ENCODE peak calls at places on chromosomes 13 and 19, in nine cellular contexts. One of them, this sample, is unnamed.

GRCh38 chr13:48843630-48844380 is 131.9 kb upstream of the FNDC3A start:
- DNase-seq in SW 1271: no peak
- DNase-seq in stomach: no peak
- DNase-seq in activated CD4-positive, CD25-positive, alpha-beta regulatory T cell: no peak
- DNase-seq in H9: no peak
- DNase-seq in neuronal stem cell: no peak
- DNase-seq in hypothalamus: no peak
- DNase-seq in lower leg skin: no peak
- DNase-seq in activated naive CD4-positive, alpha-beta T cell treated with anti-CD3 and anti-CD28 coated beads, Interleukin-2, amount 10 ng/mL, durations not matched to agents 7 days and 5 days: no peak
- DNase-seq in this sample: no peak

GRCh38 chr13:81577601-81578000 is 1236.7 kb upstream of the SPRY2 start:
- DNase-seq in neuronal stem cell: no peak
- DNase-seq in stomach: no peak
- DNase-seq in H9: no peak
- DNase-seq in activated naive CD4-positive, alpha-beta T cell treated with anti-CD3 and anti-CD28 coated beads, Interleukin-2, amount 10 ng/mL, durations not matched to agents 7 days and 5 days: no peak
- DNase-seq in activated CD4-positive, CD25-positive, alpha-beta regulatory T cell: no peak
- DNase-seq in lower leg skin: no peak
- DNase-seq in hypothalamus: no peak
- DNase-seq in SW 1271: no peak
- DNase-seq in this sample: no peak

GRCh38 chr13:96081888-96082287 is 8.0 kb upstream of the HS6ST3 start:
- DNase-seq in activated naive CD4-positive, alpha-beta T cell treated with anti-CD3 and anti-CD28 coated beads, Interleukin-2, amount 10 ng/mL, durations not matched to agents 7 days and 5 days: no peak
- DNase-seq in stomach: no peak
- DNase-seq in H9: no peak
- DNase-seq in neuronal stem cell: no peak
- DNase-seq in SW 1271: no peak
- DNase-seq in lower leg skin: no peak
- DNase-seq in hypothalamus: no peak
- DNase-seq in activated CD4-positive, CD25-positive, alpha-beta regulatory T cell: no peak
- DNase-seq in this sample: no peak

GRCh38 chr19:46813570-46814358 is 25.4 kb upstream of the SLC1A5 start:
- DNase-seq in neuronal stem cell: no peak
- DNase-seq in activated naive CD4-positive, alpha-beta T cell treated with anti-CD3 and anti-CD28 coated beads, Interleukin-2, amount 10 ng/mL, durations not matched to agents 7 days and 5 days: no peak
- DNase-seq in stomach: peak
- DNase-seq in hypothalamus: no peak
- DNase-seq in activated CD4-positive, CD25-positive, alpha-beta regulatory T cell: no peak
- DNase-seq in H9: no peak
- DNase-seq in SW 1271: no peak
- DNase-seq in lower leg skin: no peak
- DNase-seq in this sample: peak

GRCh38 chr13:109146912-109147624 is 517.7 kb downstream of the MYO16 start:
- DNase-seq in hypothalamus: no peak
- DNase-seq in neuronal stem cell: no peak
- DNase-seq in H9: no peak
- DNase-seq in lower leg skin: no peak
- DNase-seq in stomach: no peak
- DNase-seq in SW 1271: no peak
- DNase-seq in activated CD4-positive, CD25-positive, alpha-beta regulatory T cell: no peak
- DNase-seq in activated naive CD4-positive, alpha-beta T cell treated with anti-CD3 and anti-CD28 coated beads, Interleukin-2, amount 10 ng/mL, durations not matched to agents 7 days and 5 days: no peak
- DNase-seq in this sample: no peak

GRCh38 chr19:6947745-6948144 is 60.4 kb downstream of the ADGRE1 start:
- DNase-seq in stomach: no peak
- DNase-seq in lower leg skin: no peak
- DNase-seq in activated CD4-positive, CD25-positive, alpha-beta regulatory T cell: no peak
- DNase-seq in hypothalamus: no peak
- DNase-seq in SW 1271: no peak
- DNase-seq in H9: no peak
- DNase-seq in activated naive CD4-positive, alpha-beta T cell treated with anti-CD3 and anti-CD28 coated beads, Interleukin-2, amount 10 ng/mL, durations not matched to agents 7 days and 5 days: peak
- DNase-seq in neuronal stem cell: no peak
- DNase-seq in this sample: no peak

GRCh38 chr13:112069063-112069726 is 2.2 kb downstream of the SOX1 start:
- DNase-seq in SW 1271: no peak
- DNase-seq in activated CD4-positive, CD25-positive, alpha-beta regulatory T cell: no peak
- DNase-seq in activated naive CD4-positive, alpha-beta T cell treated with anti-CD3 and anti-CD28 coated beads, Interleukin-2, amount 10 ng/mL, durations not matched to agents 7 days and 5 days: no peak
- DNase-seq in H9: no peak
- DNase-seq in lower leg skin: no peak
- DNase-seq in neuronal stem cell: no peak
- DNase-seq in stomach: no peak
- DNase-seq in hypothalamus: no peak
- DNase-seq in this sample: no peak

GRCh38 chr13:100436099-100436498 is 152.5 kb downstream of the GGACT start:
- DNase-seq in activated naive CD4-positive, alpha-beta T cell treated with anti-CD3 and anti-CD28 coated beads, Interleukin-2, amount 10 ng/mL, durations not matched to agents 7 days and 5 days: no peak
- DNase-seq in SW 1271: no peak
- DNase-seq in neuronal stem cell: no peak
- DNase-seq in hypothalamus: no peak
- DNase-seq in stomach: no peak
- DNase-seq in H9: no peak
- DNase-seq in activated CD4-positive, CD25-positive, alpha-beta regulatory T cell: no peak
- DNase-seq in lower leg skin: no peak
- DNase-seq in this sample: no peak

GRCh38 chr19:16021796-16022195 is 54.5 kb upstream of the TPM4 start:
- DNase-seq in neuronal stem cell: no peak
- DNase-seq in activated CD4-positive, CD25-positive, alpha-beta regulatory T cell: no peak
- DNase-seq in H9: peak
- DNase-seq in hypothalamus: no peak
- DNase-seq in stomach: no peak
- DNase-seq in lower leg skin: no peak
- DNase-seq in activated naive CD4-positive, alpha-beta T cell treated with anti-CD3 and anti-CD28 coated beads, Interleukin-2, amount 10 ng/mL, durations not matched to agents 7 days and 5 days: no peak
- DNase-seq in SW 1271: no peak
- DNase-seq in this sample: no peak

GRCh38 chr19:50716178-50717025 is 3.2 kb downstream of the SHANK1 start:
- DNase-seq in neuronal stem cell: no peak
- DNase-seq in hypothalamus: no peak
- DNase-seq in lower leg skin: no peak
- DNase-seq in activated naive CD4-positive, alpha-beta T cell treated with anti-CD3 and anti-CD28 coated beads, Interleukin-2, amount 10 ng/mL, durations not matched to agents 7 days and 5 days: no peak
- DNase-seq in activated CD4-positive, CD25-positive, alpha-beta regulatory T cell: no peak
- DNase-seq in stomach: no peak
- DNase-seq in SW 1271: no peak
- DNase-seq in H9: no peak
- DNase-seq in this sample: no peak

GRCh38 chr13:103328899-103329298 is 262.7 kb upstream of the SLC10A2 start:
- DNase-seq in neuronal stem cell: no peak
- DNase-seq in hypothalamus: no peak
- DNase-seq in lower leg skin: no peak
- DNase-seq in activated naive CD4-positive, alpha-beta T cell treated with anti-CD3 and anti-CD28 coated beads, Interleukin-2, amount 10 ng/mL, durations not matched to agents 7 days and 5 days: no peak
- DNase-seq in activated CD4-positive, CD25-positive, alpha-beta regulatory T cell: no peak
- DNase-seq in SW 1271: no peak
- DNase-seq in stomach: no peak
- DNase-seq in H9: no peak
- DNase-seq in this sample: no peak

GRCh38 chr19:55283548-55284393 is at the start of gene BRSK1:
- DNase-seq in hypothalamus: peak
- DNase-seq in lower leg skin: no peak
- DNase-seq in activated CD4-positive, CD25-positive, alpha-beta regulatory T cell: no peak
- DNase-seq in H9: peak
- DNase-seq in SW 1271: no peak
- DNase-seq in stomach: peak
- DNase-seq in activated naive CD4-positive, alpha-beta T cell treated with anti-CD3 and anti-CD28 coated beads, Interleukin-2, amount 10 ng/mL, durations not matched to agents 7 days and 5 days: peak
- DNase-seq in neuronal stem cell: peak
- DNase-seq in this sample: no peak

GRCh38 chr19:34436716-34437115 is 8.5 kb downstream of the UBA2 start:
- DNase-seq in lower leg skin: no peak
- DNase-seq in hypothalamus: no peak
- DNase-seq in activated naive CD4-positive, alpha-beta T cell treated with anti-CD3 and anti-CD28 coated beads, Interleukin-2, amount 10 ng/mL, durations not matched to agents 7 days and 5 days: no peak
- DNase-seq in stomach: no peak
- DNase-seq in H9: no peak
- DNase-seq in activated CD4-positive, CD25-positive, alpha-beta regulatory T cell: no peak
- DNase-seq in neuronal stem cell: no peak
- DNase-seq in SW 1271: no peak
- DNase-seq in this sample: no peak

GRCh38 chr13:36352350-36352749 is 6.2 kb upstream of the SPART start:
- DNase-seq in lower leg skin: no peak
- DNase-seq in stomach: no peak
- DNase-seq in hypothalamus: no peak
- DNase-seq in activated naive CD4-positive, alpha-beta T cell treated with anti-CD3 and anti-CD28 coated beads, Interleukin-2, amount 10 ng/mL, durations not matched to agents 7 days and 5 days: no peak
- DNase-seq in neuronal stem cell: no peak
- DNase-seq in activated CD4-positive, CD25-positive, alpha-beta regulatory T cell: no peak
- DNase-seq in SW 1271: no peak
- DNase-seq in H9: no peak
- DNase-seq in this sample: no peak

GRCh38 chr13:65292488-65292901 is 1937.6 kb downstream of the PCDH9 start:
- DNase-seq in activated CD4-positive, CD25-positive, alpha-beta regulatory T cell: no peak
- DNase-seq in lower leg skin: no peak
- DNase-seq in SW 1271: no peak
- DNase-seq in stomach: no peak
- DNase-seq in hypothalamus: no peak
- DNase-seq in neuronal stem cell: no peak
- DNase-seq in H9: peak
- DNase-seq in activated naive CD4-positive, alpha-beta T cell treated with anti-CD3 and anti-CD28 coated beads, Interleukin-2, amount 10 ng/mL, durations not matched to agents 7 days and 5 days: no peak
- DNase-seq in this sample: no peak

GRCh38 chr13:66780814-66781213 is 449.3 kb downstream of the PCDH9 start:
- DNase-seq in lower leg skin: no peak
- DNase-seq in neuronal stem cell: no peak
- DNase-seq in SW 1271: no peak
- DNase-seq in H9: no peak
- DNase-seq in stomach: no peak
- DNase-seq in hypothalamus: no peak
- DNase-seq in activated CD4-positive, CD25-positive, alpha-beta regulatory T cell: no peak
- DNase-seq in activated naive CD4-positive, alpha-beta T cell treated with anti-CD3 and anti-CD28 coated beads, Interleukin-2, amount 10 ng/mL, durations not matched to agents 7 days and 5 days: no peak
- DNase-seq in this sample: no peak

GRCh38 chr13:112117955-112118302 is 51.0 kb downstream of the SOX1 start:
- DNase-seq in stomach: peak
- DNase-seq in H9: no peak
- DNase-seq in lower leg skin: no peak
- DNase-seq in SW 1271: no peak
- DNase-seq in activated CD4-positive, CD25-positive, alpha-beta regulatory T cell: no peak
- DNase-seq in activated naive CD4-positive, alpha-beta T cell treated with anti-CD3 and anti-CD28 coated beads, Interleukin-2, amount 10 ng/mL, durations not matched to agents 7 days and 5 days: no peak
- DNase-seq in neuronal stem cell: no peak
- DNase-seq in hypothalamus: no peak
- DNase-seq in this sample: no peak

GRCh38 chr13:24982333-24982999 is 113.5 kb upstream of the PABPC3 start:
- DNase-seq in activated CD4-positive, CD25-positive, alpha-beta regulatory T cell: no peak
- DNase-seq in activated naive CD4-positive, alpha-beta T cell treated with anti-CD3 and anti-CD28 coated beads, Interleukin-2, amount 10 ng/mL, durations not matched to agents 7 days and 5 days: no peak
- DNase-seq in hypothalamus: no peak
- DNase-seq in stomach: no peak
- DNase-seq in lower leg skin: no peak
- DNase-seq in neuronal stem cell: no peak
- DNase-seq in H9: no peak
- DNase-seq in SW 1271: no peak
- DNase-seq in this sample: no peak

GRCh38 chr19:47713046-47714021 is at the start of gene EHD2:
- DNase-seq in lower leg skin: peak
- DNase-seq in hypothalamus: peak
- DNase-seq in activated CD4-positive, CD25-positive, alpha-beta regulatory T cell: no peak
- DNase-seq in H9: peak
- DNase-seq in stomach: peak
- DNase-seq in activated naive CD4-positive, alpha-beta T cell treated with anti-CD3 and anti-CD28 coated beads, Interleukin-2, amount 10 ng/mL, durations not matched to agents 7 days and 5 days: peak
- DNase-seq in neuronal stem cell: no peak
- DNase-seq in SW 1271: no peak
- DNase-seq in this sample: peak

GRCh38 chr19:45467456-45468158 is at the start of gene FOSB:
- DNase-seq in H9: peak
- DNase-seq in activated naive CD4-positive, alpha-beta T cell treated with anti-CD3 and anti-CD28 coated beads, Interleukin-2, amount 10 ng/mL, durations not matched to agents 7 days and 5 days: peak
- DNase-seq in SW 1271: peak
- DNase-seq in hypothalamus: peak
- DNase-seq in lower leg skin: peak
- DNase-seq in activated CD4-positive, CD25-positive, alpha-beta regulatory T cell: peak
- DNase-seq in stomach: peak
- DNase-seq in neuronal stem cell: peak
- DNase-seq in this sample: peak

GRCh38 chr19:16876904-16877361 is 11.9 kb upstream of the F2RL3 start:
- DNase-seq in neuronal stem cell: no peak
- DNase-seq in activated naive CD4-positive, alpha-beta T cell treated with anti-CD3 and anti-CD28 coated beads, Interleukin-2, amount 10 ng/mL, durations not matched to agents 7 days and 5 days: no peak
- DNase-seq in lower leg skin: no peak
- DNase-seq in activated CD4-positive, CD25-positive, alpha-beta regulatory T cell: no peak
- DNase-seq in hypothalamus: no peak
- DNase-seq in H9: no peak
- DNase-seq in SW 1271: no peak
- DNase-seq in stomach: no peak
- DNase-seq in this sample: no peak

GRCh38 chr13:110726726-110727125 is 13.2 kb downstream of the ING1 start:
- DNase-seq in hypothalamus: no peak
- DNase-seq in SW 1271: no peak
- DNase-seq in activated CD4-positive, CD25-positive, alpha-beta regulatory T cell: no peak
- DNase-seq in activated naive CD4-positive, alpha-beta T cell treated with anti-CD3 and anti-CD28 coated beads, Interleukin-2, amount 10 ng/mL, durations not matched to agents 7 days and 5 days: peak
- DNase-seq in stomach: no peak
- DNase-seq in H9: no peak
- DNase-seq in lower leg skin: no peak
- DNase-seq in neuronal stem cell: no peak
- DNase-seq in this sample: no peak

This sample was measured in HuH-7.5.